ENCODE peak calls at places on chromosome 7, in seven cellular contexts. J is AG04449; A is activated CD4-positive, alpha-beta T cell treated with anti-CD3 and anti-CD28 coated beads, Interleukin-2, amount 50 U/mL, for 1 hour; B is dermis microvascular lymphatic vessel endothelial cell; E is stimulated activated CD4-positive, alpha-beta T cell treated with anti-CD3 and anti-CD28 coated beads, Interleukin-15, amount 100 ng/mL, for 48 hours; R is HCT116; T is BJ. C is an unnamed sample.

GRCh38 chr7:91915401-91916067 is 25.1 kb upstream of the AKAP9 start:
- DNase-seq in J (no peak), A (no peak), B (no peak), E (no peak), R (no peak), T (no peak), C (no peak)

GRCh38 chr7:155830961-155831806 is 18.9 kb upstream of the SHH start:
- DNase-seq in J (no peak), A (no peak), B (no peak), E (no peak), R (no peak), T (no peak), C (no peak)

GRCh38 chr7:127792528-127793342 is 140.7 kb downstream of the SND1 start:
- DNase-seq in J (no peak), A (peak; percentile 9), B (no peak), E (peak; percentile 17), R (no peak), T (no peak), C (no peak)

GRCh38 chr7:52838981-52839411 is 196.4 kb upstream of the POM121L12 start:
- DNase-seq in J (no peak), A (no peak), B (no peak), E (no peak), R (no peak), T (no peak), C (peak; percentile 36)

GRCh38 chr7:75980126-75980864 is 14.1 kb downstream of the TMEM120A start:
- DNase-seq in J (no peak), A (no peak), B (no peak), E (no peak), R (no peak), T (no peak), C (no peak)

GRCh38 chr7:117212969-117213877 is 109.6 kb downstream of the WNT2 start:
- DNase-seq in J (no peak), A (peak; percentile 24), B (peak; percentile 44), E (peak; percentile 31), R (peak; percentile 51), T (no peak), C (peak; percentile 2)

GRCh38 chr7:156544919-156545715 is 95.5 kb upstream of the RNF32 start:
- DNase-seq in J (no peak), A (no peak), B (no peak), E (no peak), R (no peak), T (no peak), C (no peak)

GRCh38 chr7:134481167-134481566 is 22.3 kb upstream of the AKR1B1 start:
- DNase-seq in J (no peak), A (no peak), B (no peak), E (no peak), R (no peak), T (no peak), C (no peak)

GRCh38 chr7:6226194-6226799 is 46.1 kb downstream of the CYTH3 start:
- DNase-seq in J (no peak), A (no peak), B (no peak), E (no peak), R (no peak), T (peak; percentile 79), C (no peak)

GRCh38 chr7:104123786-104124185 is 84.0 kb downstream of the ORC5 start:
- DNase-seq in J (peak; percentile 2), A (no peak), B (peak; percentile 12), E (no peak), R (no peak), T (peak; percentile 8), C (no peak)

GRCh38 chr7:50182734-50183133 is 89.7 kb upstream of the ZPBP start:
- DNase-seq in J (no peak), A (no peak), B (no peak), E (no peak), R (no peak), T (no peak), C (no peak)

GRCh38 chr7:65477326-65477725 is 103.7 kb downstream of the ZNF92 start:
- DNase-seq in J (no peak), A (no peak), B (no peak), E (no peak), R (peak; percentile 46), T (no peak), C (no peak)

GRCh38 chr7:111537134-111537533 is 25.2 kb downstream of the IMMP2L start:
- DNase-seq in J (no peak), A (no peak), B (no peak), E (no peak), R (no peak), T (no peak), C (no peak)

GRCh38 chr7:142412551-142413193 is 154.8 kb upstream of the PRSS58 start:
- DNase-seq in J (peak; percentile 16), A (peak; percentile 28), B (peak; percentile 5), E (peak; percentile 29), R (peak; percentile 69), T (no peak), C (peak; percentile 11)

GRCh38 chr7:30804078-30804661 is 33.0 kb downstream of the MINDY4 start:
- DNase-seq in J (peak; percentile 83), A (no peak), B (no peak), E (no peak), R (no peak), T (peak; percentile 87), C (peak; percentile 45)

GRCh38 chr7:151520419-151521229 is 929 bp upstream of the RHEB start:
- DNase-seq in J (no peak), A (peak; percentile 25), B (no peak), E (peak; percentile 21), R (no peak), T (no peak), C (no peak)

GRCh38 chr7:123754295-123754871 is 5.6 kb upstream of the WASL start:
- DNase-seq in J (no peak), A (no peak), B (no peak), E (no peak), R (no peak), T (no peak), C (no peak)

GRCh38 chr7:64877714-64878610 is 25.1 kb upstream of the ZNF273 start:
- DNase-seq in J (no peak), A (no peak), B (no peak), E (no peak), R (no peak), T (no peak), C (no peak)

GRCh38 chr7:33410266-33410665 is 280.9 kb downstream of the BBS9 start:
- DNase-seq in J (no peak), A (no peak), B (no peak), E (no peak), R (no peak), T (no peak), C (no peak)

GRCh38 chr7:67309764-67310548 is 313.3 kb downstream of the TYW1 start:
- DNase-seq in J (no peak), A (no peak), B (no peak), E (no peak), R (no peak), T (no peak), C (no peak)

GRCh38 chr7:104862719-104863118 is 151.3 kb upstream of the KMT2E start:
- DNase-seq in J (no peak), A (no peak), B (no peak), E (no peak), R (peak; percentile 38), T (no peak), C (no peak)

GRCh38 chr7:96734343-96734742 is 24.7 kb upstream of the SEM1 start:
- DNase-seq in J (no peak), A (no peak), B (no peak), E (no peak), R (no peak), T (no peak), C (no peak)

GRCh38 chr7:27409776-27410175 is 167.2 kb downstream of the EVX1 start:
- DNase-seq in J (no peak), A (no peak), B (no peak), E (no peak), R (no peak), T (peak; percentile 72), C (no peak)

GRCh38 chr7:35248576-35249536 is 5.0 kb downstream of the TBX20 start:
- DNase-seq in J (no peak), A (no peak), B (no peak), E (no peak), R (no peak), T (no peak), C (no peak)

GRCh38 chr7:94602181-94602580 is 53.8 kb downstream of the SGCE start:
- DNase-seq in J (no peak), A (no peak), B (no peak), E (no peak), R (no peak), T (no peak), C (no peak)

GRCh38 chr7:99132922-99133321 is 11.0 kb downstream of the SMURF1 start:
- DNase-seq in J (no peak), A (no peak), B (no peak), E (no peak), R (no peak), T (no peak), C (no peak)

GRCh38 chr7:151672706-151673105 is 153.0 kb upstream of the RHEB start:
- DNase-seq in J (no peak), A (no peak), B (no peak), E (no peak), R (no peak), T (no peak), C (no peak)

GRCh38 chr7:87435546-87435945 is 39.9 kb downstream of the ABCB4 start:
- DNase-seq in J (no peak), A (no peak), B (no peak), E (no peak), R (no peak), T (no peak), C (no peak)

GRCh38 chr7:39754326-39755120 is 131.2 kb downstream of the RALA start:
- DNase-seq in J (no peak), A (no peak), B (no peak), E (no peak), R (no peak), T (peak; percentile 69), C (peak; percentile 15)

GRCh38 chr7:137983308-137984008 is 18.4 kb downstream of the CREB3L2 start:
- DNase-seq in J (no peak), A (no peak), B (no peak), E (no peak), R (no peak), T (no peak), C (no peak)

GRCh38 chr7:76089865-76090495 is 42.1 kb downstream of the MDH2 start:
- DNase-seq in J (no peak), A (no peak), B (no peak), E (no peak), R (no peak), T (no peak), C (no peak)

GRCh38 chr7:105773030-105773460 is 103.4 kb downstream of the ATXN7L1 start:
- DNase-seq in J (no peak), A (no peak), B (peak; percentile 2), E (no peak), R (no peak), T (no peak), C (no peak)

GRCh38 chr7:155491812-155492211 is 33.9 kb downstream of the EN2 start:
- DNase-seq in J (no peak), A (no peak), B (no peak), E (no peak), R (no peak), T (no peak), C (no peak)

GRCh38 chr7:159226303-159226702 is 81.6 kb upstream of the VIPR2 start:
- DNase-seq in J (no peak), A (no peak), B (no peak), E (no peak), R (no peak), T (no peak), C (no peak)

GRCh38 chr7:10934292-10934691 is 39.4 kb upstream of the PHF14 start:
- DNase-seq in J (peak; percentile 24), A (no peak), B (no peak), E (no peak), R (no peak), T (peak; percentile 25), C (no peak)

GRCh38 chr7:47193003-47193402 is 388.9 kb downstream of the TNS3 start:
- DNase-seq in J (no peak), A (no peak), B (no peak), E (no peak), R (no peak), T (no peak), C (no peak)

GRCh38 chr7:70674268-70675025 is 457.5 kb upstream of the GALNT17 start:
- DNase-seq in J (no peak), A (no peak), B (no peak), E (no peak), R (no peak), T (no peak), C (no peak)

GRCh38 chr7:6022671-6023070 is 8.5 kb upstream of the ANKRD61 start:
- DNase-seq in J (no peak), A (no peak), B (no peak), E (no peak), R (no peak), T (no peak), C (no peak)

C was measured in pulmonary artery endothelial cell.